ENCODE peak calls at places on chromosomes 1 and 21, in seven cellular contexts. B, J, X, U, W, K and G are unnamed samples.

GRCh38 chr1:102120910-102121309 is 124.2 kb upstream of the OLFM3 start:
- DNase-seq in B (no peak), J (no peak), X (no peak), U (no peak), W (no peak), K (no peak), G (no peak)

GRCh38 chr1:31063636-31064035 is 1.9 kb downstream of the PUM1 start:
- DNase-seq in B (peak; percentile 46), J (peak; percentile 37), X (no peak), U (peak; percentile 24), W (no peak), K (no peak), G (no peak)

GRCh38 chr21:45016031-45016430 is 58.3 kb upstream of the ADARB1 start:
- DNase-seq in B (no peak), J (no peak), X (no peak), U (no peak), W (peak; percentile 48), K (no peak), G (no peak)

GRCh38 chr1:224939844-224940425 is 10.5 kb downstream of the DNAH14 start:
- DNase-seq in B (no peak), J (no peak), X (no peak), U (no peak), W (no peak), K (no peak), G (no peak)

GRCh38 chr1:54864460-54865208 is 22.4 kb downstream of the DHCR24 start:
- DNase-seq in B (no peak), J (no peak), X (no peak), U (no peak), W (no peak), K (no peak), G (no peak)

GRCh38 chr1:15720861-15721260 is 15.2 kb upstream of the SLC25A34 start:
- DNase-seq in B (no peak), J (no peak), X (no peak), U (no peak), W (no peak), K (no peak), G (no peak)

GRCh38 chr1:229139320-229139719 is 131.6 kb upstream of the RAB4A start:
- DNase-seq in B (no peak), J (no peak), X (no peak), U (no peak), W (no peak), K (no peak), G (no peak)

GRCh38 chr1:208654241-208654640 is 410.1 kb upstream of the PLXNA2 start:
- DNase-seq in B (peak; percentile 50), J (peak; percentile 12), X (no peak), U (peak; percentile 21), W (no peak), K (no peak), G (no peak)

GRCh38 chr1:25472494-25472893 is 41.8 kb downstream of the MACO1 start:
- DNase-seq in B (peak; percentile 67), J (no peak), X (no peak), U (no peak), W (no peak), K (no peak), G (no peak)

GRCh38 chr1:15328785-15329480 is 80.8 kb upstream of the EFHD2 start:
- DNase-seq in B (peak; percentile 34), J (no peak), X (peak; percentile 73), U (peak; percentile 94), W (no peak), K (peak; percentile 48), G (no peak)

GRCh38 chr21:25934771-25935224 is 200.0 kb downstream of the GABPA start:
- DNase-seq in B (no peak), J (peak; percentile 44), X (peak; percentile 67), U (peak; percentile 92), W (no peak), K (peak; percentile 71), G (no peak)

GRCh38 chr1:166470465-166470864 is 303.7 kb upstream of the FAM78B start:
- DNase-seq in B (no peak), J (no peak), X (no peak), U (no peak), W (no peak), K (no peak), G (no peak)

GRCh38 chr21:28856588-28857250 is 136.0 kb downstream of the LTN1 start:
- DNase-seq in B (no peak), J (peak; percentile 53), X (no peak), U (peak; percentile 5), W (no peak), K (no peak), G (no peak)

GRCh38 chr1:28136636-28137613 is 39.6 kb downstream of the PTAFR start:
- DNase-seq in B (no peak), J (no peak), X (no peak), U (no peak), W (no peak), K (no peak), G (no peak)

GRCh38 chr1:151619489-151620093 is 7.7 kb downstream of the SNX27 start:
- DNase-seq in B (no peak), J (peak; percentile 72), X (no peak), U (peak; percentile 56), W (no peak), K (no peak), G (no peak)

GRCh38 chr1:67987046-67987799 is 63.2 kb downstream of the DIRAS3 start:
- DNase-seq in B (no peak), J (no peak), X (no peak), U (peak; percentile 96), W (no peak), K (no peak), G (no peak)

GRCh38 chr1:206912445-206913095 is 9.2 kb downstream of the FCMR start:
- DNase-seq in B (peak; percentile 89), J (peak; percentile 61), X (peak; percentile 73), U (peak; percentile 86), W (no peak), K (peak; percentile 80), G (peak; percentile 54)

GRCh38 chr1:170198584-170198983 is 52.8 kb downstream of the NTMT2 start:
- DNase-seq in B (no peak), J (no peak), X (no peak), U (no peak), W (no peak), K (no peak), G (no peak)

GRCh38 chr1:9611716-9612115 is 23.0 kb downstream of the TMEM201 start:
- DNase-seq in B (no peak), J (no peak), X (no peak), U (no peak), W (no peak), K (no peak), G (no peak)

GRCh38 chr1:214101246-214101645 is 113.5 kb downstream of the PROX1 start:
- DNase-seq in B (no peak), J (no peak), X (no peak), U (no peak), W (no peak), K (no peak), G (no peak)

GRCh38 chr1:92774407-92774806 is 10.5 kb downstream of the EVI5 start:
- DNase-seq in B (no peak), J (no peak), X (no peak), U (no peak), W (no peak), K (no peak), G (no peak)
- H3K27ac ChIP-seq in B (no peak overlapping the region), J (no peak overlapping the region), X (no peak overlapping the region), U (no peak overlapping the region), W (no peak overlapping the region), K (no peak overlapping the region), G (no peak overlapping the region)

GRCh38 chr1:71045463-71046028 is 2.1 kb downstream of the PTGER3 start:
- DNase-seq in B (no peak), J (no peak), X (no peak), U (no peak), W (no peak), K (no peak), G (no peak)

GRCh38 chr1:71044833-71045232 is 2.8 kb downstream of the PTGER3 start:
- DNase-seq in B (no peak), J (no peak), X (no peak), U (no peak), W (no peak), K (no peak), G (no peak)

GRCh38 chr1:71039666-71040262 is 7.9 kb downstream of the PTGER3 start:
- DNase-seq in B (no peak), J (no peak), X (no peak), U (no peak), W (no peak), K (no peak), G (no peak)

GRCh38 chr1:71046891-71047634 is 553 bp downstream of the PTGER3 start:
- DNase-seq in B (no peak), J (no peak), X (peak; percentile 47), U (peak; percentile 12), W (peak; percentile 76), K (no peak), G (no peak)

GRCh38 chr1:71043061-71043460 is 4.6 kb downstream of the PTGER3 start:
- DNase-seq in B (no peak), J (no peak), X (no peak), U (no peak), W (no peak), K (no peak), G (no peak)
- H3K4me3 ChIP-seq in B (no peak overlapping the region), J (no peak overlapping the region), X (no peak overlapping the region), U (no peak overlapping the region), W (no peak overlapping the region), K (no peak overlapping the region), G (no peak overlapping the region)

GRCh38 chr1:153776352-153776751 is 1.1 kb downstream of the SLC27A3 start:
- DNase-seq in B (no peak), J (no peak), X (no peak), U (no peak), W (no peak), K (no peak), G (no peak)
- H3K4me1 ChIP-seq in B (peaks cover 25% of the 10 kb centered on the region), J (peaks cover 57% of the 10 kb centered on the region), X (peaks cover 16% of the 10 kb centered on the region), U (peaks cover 3% of the 10 kb centered on the region), W (peaks cover 17% of the 10 kb centered on the region), K (peaks cover 32% of the 10 kb centered on the region), G (peaks cover 11% of the 10 kb centered on the region)

GRCh38 chr1:174969977-174970376 is 29.8 kb upstream of the CACYBP start:
- DNase-seq in B (no peak), J (no peak), X (peak; percentile 63), U (no peak), W (no peak), K (no peak), G (no peak)

GRCh38 chr1:174966000-174966572 is 33.7 kb upstream of the CACYBP start:
- DNase-seq in B (no peak), J (no peak), X (no peak), U (peak; percentile 46), W (no peak), K (no peak), G (no peak)

GRCh38 chr1:174967845-174968705 is 31.7 kb upstream of the CACYBP start:
- DNase-seq in B (no peak), J (no peak), X (no peak), U (no peak), W (no peak), K (no peak), G (no peak)

GRCh38 chr1:174971466-174971865 is 28.3 kb upstream of the CACYBP start:
- DNase-seq in B (no peak), J (no peak), X (no peak), U (no peak), W (no peak), K (no peak), G (no peak)

DNA sequence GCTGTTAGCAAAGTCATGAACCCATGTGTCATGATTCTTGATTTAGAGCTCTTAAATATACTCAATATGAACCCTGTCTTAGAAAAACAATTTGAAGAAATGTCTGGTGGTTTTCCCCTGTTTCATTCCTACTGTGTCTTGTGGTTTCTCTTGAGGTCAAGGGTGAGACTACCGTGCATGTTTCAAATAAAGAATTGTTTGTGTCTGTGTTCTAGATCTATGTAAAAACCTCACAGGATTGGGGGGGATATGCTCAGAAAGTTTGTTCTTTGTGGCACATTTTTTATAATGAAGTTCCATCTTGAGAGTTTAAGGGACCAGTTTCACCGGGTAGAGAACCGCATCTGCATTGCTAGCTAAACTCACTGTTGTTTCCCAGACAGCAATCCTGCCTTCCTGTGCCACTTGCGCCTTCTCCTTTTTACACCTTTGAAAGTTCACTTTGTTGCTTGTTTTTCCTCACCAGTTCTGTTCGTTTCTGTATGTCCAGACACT is 30.9 kb upstream of the CACYBP start:
- DNase-seq in B (no peak), J (no peak), X (no peak), U (peak; percentile 77), W (no peak), K (no peak), G (no peak)
- H3K27ac ChIP-seq in B (no peak overlapping the region), J (no peak overlapping the region), X (peak overlapping the region; percentile 71), U (no peak overlapping the region), W (peak overlapping the region; percentile 87), K (peak overlapping the region; percentile 63), G (peak overlapping the region; percentile 66)